ENCODE peak calls at places on chromosomes 2 and 18, in four cellular contexts. C, L, E and D are unnamed samples.

GRCh38 chr2:27059141-27059820 is 7.8 kb downstream of the AGBL5 start:
- DNase-seq in C (no peak), L (no peak), E (no peak), D (no peak)

GRCh38 chr2:111053825-111054490 is 66.8 kb upstream of the BCL2L11 start:
- DNase-seq in C (no peak), L (no peak), E (no peak), D (no peak)

GRCh38 chr2:170462433-170463205 is 252.5 kb upstream of the SP5 start:
- DNase-seq in C (no peak), L (no peak), E (no peak), D (no peak)

GRCh38 chr2:149702571-149702970 is 115.0 kb upstream of the MMADHC start:
- DNase-seq in C (no peak), L (no peak), E (no peak), D (no peak)

GRCh38 chr2:101160454-101160853 is 9.3 kb upstream of the TBC1D8 start:
- DNase-seq in C (peak), L (peak), E (no peak), D (no peak)

GRCh38 chr2:236840857-236841256 is 244.8 kb upstream of the COPS8 start:
- DNase-seq in C (no peak), L (peak), E (no peak), D (no peak)

GRCh38 chr2:49677227-49677626 is 522.9 kb upstream of the FSHR start:
- DNase-seq in C (no peak), L (no peak), E (no peak), D (no peak)

GRCh38 chr2:64222351-64222750 is 78.1 kb upstream of the PELI1 start:
- DNase-seq in C (no peak), L (no peak), E (no peak), D (peak)

GRCh38 chr2:5978352-5978751 is 286.2 kb downstream of the SOX11 start:
- DNase-seq in C (no peak), L (no peak), E (no peak), D (no peak)

GRCh38 chr2:157182834-157183396 is 74.6 kb upstream of the GALNT5 start:
- DNase-seq in C (peak), L (peak), E (no peak), D (no peak)

GRCh38 chr2:162065767-162066166 is 8.2 kb downstream of the DPP4 start:
- DNase-seq in C (peak), L (no peak), E (no peak), D (no peak)

GRCh38 chr2:79084495-79085135 is 3.2 kb downstream of the REG1B start:
- DNase-seq in C (no peak), L (no peak), E (no peak), D (no peak)

GRCh38 chr2:127208313-127208712 is 11.8 kb downstream of the CYP27C1 start:
- DNase-seq in C (no peak), L (no peak), E (no peak), D (no peak)

GRCh38 chr2:185227391-185227790 is 511.2 kb upstream of the FSIP2 start:
- DNase-seq in C (no peak), L (no peak), E (no peak), D (no peak)

GRCh38 chr2:155215037-155215707 is 516.7 kb downstream of the KCNJ3 start:
- DNase-seq in C (no peak), L (no peak), E (no peak), D (no peak)

GRCh38 chr18:26488417-26489009 is 59.8 kb downstream of the KCTD1 start:
- DNase-seq in C (no peak), L (no peak), E (no peak), D (no peak)

GRCh38 chr2:190649035-190649797 is at the start of gene NAB1:
- DNase-seq in C (peak), L (peak), E (peak), D (no peak)

GRCh38 chr2:203626952-203627681 is 79.3 kb upstream of the CD28 start:
- DNase-seq in C (no peak), L (peak), E (no peak), D (no peak)

GRCh38 chr2:120937736-120938131 is 202.1 kb downstream of the GLI2 start:
- DNase-seq in C (no peak), L (peak), E (no peak), D (no peak)

GRCh38 chr2:46580416-46580815 is 101.1 kb downstream of the TMEM247 start:
- DNase-seq in C (no peak), L (no peak), E (no peak), D (no peak)

GRCh38 chr2:169397697-169398096 is 35.4 kb upstream of the LRP2 start:
- DNase-seq in C (peak), L (no peak), E (no peak), D (no peak)

GRCh38 chr2:218406949-218407703 is 7.5 kb downstream of the CTDSP1 start:
- DNase-seq in C (peak), L (peak), E (no peak), D (peak)

GRCh38 chr2:86622878-86623548 is 652 bp downstream of the RNF103 start:
- DNase-seq in C (peak), L (peak), E (no peak), D (no peak)

GRCh38 chr2:216773072-216773471 is 77.7 kb upstream of the IGFBP5 start:
- DNase-seq in C (no peak), L (no peak), E (no peak), D (no peak)